ENCODE peak calls at places on chromosome 16, in six cellular contexts. N, E, S, R, Y and F are unnamed samples.

GRCh38 chr16:85335584-85336492 is 223.6 kb upstream of the CIBAR2 start:
- DNase-seq in N (no peak), E (no peak), S (no peak), R (no peak), Y (no peak), F (no peak)

GRCh38 chr16:81261049-81261648 is 22.7 kb downstream of the BCO1 start:
- DNase-seq in N (no peak), E (no peak), S (no peak), R (no peak), Y (no peak), F (peak)

GRCh38 chr16:79769320-79770243 is 169.0 kb upstream of the MAF start:
- DNase-seq in N (no peak), E (no peak), S (no peak), R (no peak), Y (no peak), F (no peak)

GRCh38 chr16:88558457-88559442 is 11.5 kb upstream of the ZC3H18 start:
- DNase-seq in N (peak), E (no peak), S (no peak), R (peak), Y (peak), F (no peak)

GRCh38 chr16:67504190-67505021 is 21.1 kb upstream of the AGRP start:
- DNase-seq in N (no peak), E (no peak), S (no peak), R (no peak), Y (no peak), F (no peak)

GRCh38 chr16:49720225-49720624 is 135.7 kb downstream of the ZNF423 start:
- DNase-seq in N (no peak), E (no peak), S (no peak), R (no peak), Y (no peak), F (no peak)

GRCh38 chr16:17261197-17261858 is 209.4 kb downstream of the XYLT1 start:
- DNase-seq in N (no peak), E (no peak), S (no peak), R (no peak), Y (no peak), F (no peak)

GRCh38 chr16:11949527-11949926 is 7.7 kb upstream of the NPIPB2 start:
- DNase-seq in N (peak), E (no peak), S (no peak), R (no peak), Y (peak), F (peak)

GRCh38 chr16:66324785-66325184 is 41.7 kb upstream of the CDH5 start:
- DNase-seq in N (no peak), E (no peak), S (no peak), R (no peak), Y (peak), F (peak)

GRCh38 chr16:85029413-85029794 is 1.8 kb downstream of the KIAA0513 start:
- DNase-seq in N (no peak), E (no peak), S (no peak), R (no peak), Y (peak), F (no peak)

GRCh38 chr16:88614818-88615580 is 23.4 kb upstream of the IL17C start:
- DNase-seq in N (no peak), E (no peak), S (no peak), R (no peak), Y (no peak), F (no peak)

GRCh38 chr16:35188288-35189155 is 1729.1 kb downstream of the TP53TG3F start:
- DNase-seq in N (no peak), E (no peak), S (no peak), R (no peak), Y (no peak), F (no peak)

GRCh38 chr16:4525069-4525468 is 13.5 kb downstream of the CDIP1 start:
- DNase-seq in N (no peak), E (no peak), S (no peak), R (no peak), Y (no peak), F (no peak)

GRCh38 chr16:24035127-24035842 is 199.5 kb downstream of the PRKCB start:
- DNase-seq in N (no peak), E (no peak), S (no peak), R (no peak), Y (no peak), F (no peak)

GRCh38 chr16:2043296-2043979 is 4.2 kb downstream of the NTHL1 start:
- DNase-seq in N (peak), E (no peak), S (no peak), R (no peak), Y (no peak), F (no peak)

GRCh38 chr16:28326881-28327610 is 34.7 kb downstream of the SBK1 start:
- DNase-seq in N (no peak), E (peak), S (peak), R (peak), Y (peak), F (peak)

GRCh38 chr16:54027126-54027922 is 259.3 kb downstream of the IRX3 start:
- DNase-seq in N (no peak), E (no peak), S (no peak), R (no peak), Y (peak), F (no peak)

GRCh38 chr16:69532761-69533459 is 32.9 kb upstream of the NFAT5 start:
- DNase-seq in N (no peak), E (no peak), S (no peak), R (no peak), Y (no peak), F (no peak)

GRCh38 chr16:2090819-2091721 is 43.3 kb downstream of the TSC2 start:
- DNase-seq in N (peak), E (peak), S (no peak), R (peak), Y (peak), F (peak)

GRCh38 chr16:65662236-65662635 is 540.4 kb upstream of the CDH11 start:
- DNase-seq in N (no peak), E (no peak), S (no peak), R (no peak), Y (no peak), F (no peak)

GRCh38 chr16:10590342-10590741 is 9.9 kb upstream of the EMP2 start:
- DNase-seq in N (no peak), E (no peak), S (no peak), R (no peak), Y (no peak), F (no peak)

GRCh38 chr16:728890-729744 is 2.2 kb downstream of the HAGHL start:
- DNase-seq in N (no peak), E (no peak), S (no peak), R (no peak), Y (no peak), F (no peak)

GRCh38 chr16:27543801-27544200 is 5.9 kb downstream of the GTF3C1 start:
- DNase-seq in N (no peak), E (no peak), S (no peak), R (no peak), Y (no peak), F (no peak)

GRCh38 chr16:81591538-81591870 is 146.9 kb downstream of the CMIP start:
- DNase-seq in N (no peak), E (no peak), S (no peak), R (no peak), Y (no peak), F (no peak)

GRCh38 chr16:69654280-69654931 is 72.0 kb downstream of the NQO1 start:
- DNase-seq in N (no peak), E (no peak), S (no peak), R (no peak), Y (no peak), F (no peak)

GRCh38 chr16:57637424-57637823 is 9.0 kb downstream of the ADGRG1 start:
- DNase-seq in N (no peak), E (no peak), S (no peak), R (peak), Y (no peak), F (no peak)

GRCh38 chr16:86740817-86741799 is 162.8 kb downstream of the FOXL1 start:
- DNase-seq in N (no peak), E (peak), S (no peak), R (peak), Y (peak), F (no peak)

GRCh38 chr16:89945654-89946053 is 2.9 kb upstream of the DEF8 start:
- DNase-seq in N (no peak), E (no peak), S (no peak), R (no peak), Y (no peak), F (no peak)

GRCh38 chr16:19677403-19677802 is 40.6 kb downstream of the KNOP1 start:
- DNase-seq in N (no peak), E (no peak), S (no peak), R (peak), Y (no peak), F (no peak)

GRCh38 chr16:83954577-83955016 is 1.6 kb downstream of the OSGIN1 start:
- DNase-seq in N (no peak), E (no peak), S (no peak), R (no peak), Y (peak), F (no peak)

GRCh38 chr16:56849690-56850680 is 15.0 kb upstream of the SLC12A3 start:
- DNase-seq in N (no peak), E (no peak), S (no peak), R (no peak), Y (no peak), F (no peak)

GRCh38 chr16:28623172-28623711 is 13.4 kb upstream of the SULT1A1 start:
- DNase-seq in N (peak), E (no peak), S (peak), R (peak), Y (peak), F (no peak)